ENCODE peak calls at places on chromosomes 13 and 19, in five cellular contexts. G is fibroblast of mammary gland, Y is OCI-LY7, X is anterior cingulate cortex, I is NCI-H1092. F is an unnamed sample.

GRCh38 chr19:14006766-14007562 is 844 bp upstream of the RFX1 start:
- DNase-seq in G (no peak), Y (no peak), X (peak; percentile 91), I (no peak), F (peak; percentile 81)

GRCh38 chr19:3897936-3898335 is 17.5 kb downstream of the ATCAY start:
- DNase-seq in G (no peak), Y (no peak), X (no peak), I (no peak), F (no peak)

GRCh38 chr13:80054806-80055205 is 286.1 kb downstream of the SPRY2 start:
- DNase-seq in G (peak; percentile 81), Y (no peak), X (no peak), I (no peak), F (no peak)

GRCh38 chr19:58353717-58354477 is 605 bp upstream of the A1BG start:
- DNase-seq in G (no peak), Y (no peak), X (no peak), I (no peak), F (no peak)

GRCh38 chr13:20658451-20658850 is 45.0 kb upstream of the IL17D start:
- DNase-seq in G (peak; percentile 15), Y (no peak), X (no peak), I (no peak), F (no peak)

GRCh38 chr13:51721485-51721884 is 82.5 kb downstream of the DHRS12 start:
- DNase-seq in G (no peak), Y (no peak), X (no peak), I (no peak), F (no peak)

GRCh38 chr19:18967358-18968146 is 26.5 kb upstream of the HOMER3 start:
- DNase-seq in G (peak; percentile 61), Y (no peak), X (no peak), I (no peak), F (no peak)

GRCh38 chr19:33311326-33311682 is 9.0 kb upstream of the CEBPA start:
- DNase-seq in G (no peak), Y (no peak), X (no peak), I (no peak), F (no peak)

GRCh38 chr13:40023608-40024577 is 368.4 kb downstream of the COG6 start:
- DNase-seq in G (peak; percentile 66), Y (no peak), X (no peak), I (no peak), F (no peak)

GRCh38 chr19:35462476-35462953 is 14.5 kb downstream of the FFAR2 start:
- DNase-seq in G (no peak), Y (peak; percentile 83), X (no peak), I (no peak), F (no peak)

GRCh38 chr19:7918615-7919421 is 1.3 kb upstream of the SNAPC2 start:
- DNase-seq in G (no peak), Y (no peak), X (no peak), I (no peak), F (no peak)

GRCh38 chr19:29120471-29120870 is 92.5 kb downstream of the UQCRFS1 start:
- DNase-seq in G (no peak), Y (no peak), X (no peak), I (no peak), F (no peak)

GRCh38 chr19:51131780-51132680 is 7.3 kb downstream of the SIGLEC9 start:
- DNase-seq in G (peak; percentile 81), Y (no peak), X (no peak), I (no peak), F (no peak)

GRCh38 chr13:113291997-113292862 is 4.8 kb upstream of the LAMP1 start:
- DNase-seq in G (peak; percentile 44), Y (no peak), X (no peak), I (no peak), F (no peak)

GRCh38 chr19:35114656-35115537 is 726 bp upstream of the FXYD3 start:
- DNase-seq in G (peak; percentile 57), Y (peak; percentile 79), X (peak; percentile 90), I (no peak), F (peak; percentile 88)

GRCh38 chr19:55503447-55504251 is 15.4 kb downstream of the SSC5D start:
- DNase-seq in G (peak; percentile 88), Y (peak; percentile 96), X (peak; percentile 91), I (peak; percentile 77), F (peak; percentile 91)

GRCh38 chr13:95181586-95181985 is 119.7 kb downstream of the ABCC4 start:
- DNase-seq in G (no peak), Y (no peak), X (no peak), I (no peak), F (no peak)

GRCh38 chr13:20168396-20168795 is 7.5 kb upstream of the GJA3 start:
- DNase-seq in G (no peak), Y (no peak), X (no peak), I (no peak), F (no peak)

GRCh38 chr13:80337011-80337688 is 3.8 kb downstream of the SPRY2 start:
- DNase-seq in G (peak; percentile 25), Y (no peak), X (peak; percentile 19), I (no peak), F (peak; percentile 12)

GRCh38 chr13:68128297-68128915 is 898.3 kb upstream of the PCDH9 start:
- DNase-seq in G (no peak), Y (no peak), X (no peak), I (no peak), F (no peak)

GRCh38 chr19:4534836-4535658 is at the start of gene PLIN5:
- DNase-seq in G (no peak), Y (peak; percentile 69), X (peak; percentile 64), I (peak; percentile 66), F (peak; percentile 75)

GRCh38 chr19:9945319-9945966 is 9.1 kb upstream of the OLFM2 start:
- DNase-seq in G (peak; percentile 100), Y (no peak), X (peak; percentile 81), I (no peak), F (peak; percentile 54)

GRCh38 chr19:14472202-14472961 is 2.8 kb downstream of the PTGER1 start:
- DNase-seq in G (peak; percentile 58), Y (peak; percentile 51), X (no peak), I (peak; percentile 38), F (peak; percentile 51)

GRCh38 chr19:5339950-5340636 is 519 bp downstream of the PTPRS start:
- DNase-seq in G (no peak), Y (peak; percentile 51), X (peak; percentile 25), I (no peak), F (peak; percentile 66)

GRCh38 chr19:18478545-18479311 is 40.8 kb upstream of the ISYNA1 start:
- DNase-seq in G (peak; percentile 87), Y (peak; percentile 83), X (no peak), I (no peak), F (peak; percentile 70)

GRCh38 chr19:33722456-33723239 is 74.0 kb upstream of the KCTD15 start:
- DNase-seq in G (no peak), Y (no peak), X (no peak), I (no peak), F (no peak)

GRCh38 chr19:40524133-40524549 is 52.5 kb upstream of the SHKBP1 start:
- DNase-seq in G (no peak), Y (no peak), X (no peak), I (no peak), F (no peak)

GRCh38 chr13:23871616-23872220 is 17.5 kb downstream of the MIPEP start:
- DNase-seq in G (peak; percentile 61), Y (peak; percentile 34), X (no peak), I (no peak), F (no peak)

GRCh38 chr19:30236587-30236986 is 135.6 kb upstream of the ZNF536 start:
- DNase-seq in G (no peak), Y (no peak), X (no peak), I (no peak), F (no peak)

GRCh38 chr19:3336680-3337523 is 29.5 kb upstream of the NFIC start:
- DNase-seq in G (peak; percentile 83), Y (no peak), X (peak; percentile 75), I (peak; percentile 78), F (peak; percentile 70)